ENCODE peak calls at places on chromosomes 2 and 18, in five cellular contexts. Q is C1 segment of cervical spinal cord; F is activated naive CD8-positive, alpha-beta T cell treated with anti-CD3 and anti-CD28 coated beads for 36 hours; V is psoas muscle; M is small intestine. G is an unnamed sample.

GRCh38 chr2:51534176-51534575 is 502.2 kb upstream of the NRXN1 start:
- DNase-seq in Q (no peak), F (no peak), V (no peak), M (no peak), G (no peak)

GRCh38 chr2:95346236-95346737 is 49.1 kb downstream of the KCNIP3 start:
- DNase-seq in Q (no peak), F (no peak), V (peak), M (peak), G (peak)

GRCh38 chr2:210399440-210400041 is 77.0 kb downstream of the LANCL1 start:
- DNase-seq in Q (no peak), F (no peak), V (no peak), M (peak), G (peak)

GRCh38 chr2:59947917-59948534 is 605.4 kb downstream of the BCL11A start:
- DNase-seq in Q (no peak), F (no peak), V (no peak), M (peak), G (no peak)

GRCh38 chr2:36857713-36858112 is 108.6 kb downstream of the STRN start:
- DNase-seq in Q (no peak), F (no peak), V (no peak), M (peak), G (no peak)

GRCh38 chr2:240155080-240156025 is 14.9 kb upstream of the OTOS start:
- DNase-seq in Q (peak), F (no peak), V (peak), M (no peak), G (no peak)

GRCh38 chr2:62565309-62565908 is 59.4 kb upstream of the TMEM17 start:
- DNase-seq in Q (no peak), F (no peak), V (no peak), M (no peak), G (no peak)

GRCh38 chr18:62625019-62625418 is 90.3 kb upstream of the PHLPP1 start:
- DNase-seq in Q (no peak), F (no peak), V (no peak), M (no peak), G (no peak)

GRCh38 chr2:72090271-72090720 is 57.4 kb downstream of the CYP26B1 start:
- DNase-seq in Q (no peak), F (no peak), V (no peak), M (no peak), G (no peak)

GRCh38 chr2:187497858-187498463 is 49.9 kb upstream of the CALCRL start:
- DNase-seq in Q (no peak), F (no peak), V (no peak), M (no peak), G (peak)

GRCh38 chr2:231674587-231675334 is 33.6 kb upstream of the PTMA start:
- DNase-seq in Q (no peak), F (peak), V (peak), M (peak), G (peak)

GRCh38 chr2:172667926-172668325 is 67.7 kb upstream of the RAPGEF4 start:
- DNase-seq in Q (no peak), F (no peak), V (no peak), M (no peak), G (peak)

GRCh38 chr2:158788951-158789350 is 6.2 kb upstream of the DAPL1 start:
- DNase-seq in Q (no peak), F (no peak), V (no peak), M (no peak), G (no peak)

GRCh38 chr2:54629914-54630609 is 93.4 kb upstream of the EML6 start:
- DNase-seq in Q (no peak), F (peak), V (peak), M (peak), G (peak)

GRCh38 chr2:57965219-57965618 is 81.4 kb upstream of the VRK2 start:
- DNase-seq in Q (no peak), F (no peak), V (no peak), M (no peak), G (no peak)

GRCh38 chr18:75208055-75208835 is 694 bp downstream of the PTGR3 start:
- DNase-seq in Q (no peak), F (peak), V (peak), M (peak), G (peak)

GRCh38 chr2:233301248-233301647 is 6.4 kb upstream of the SAG start:
- DNase-seq in Q (no peak), F (no peak), V (no peak), M (no peak), G (no peak)

GRCh38 chr2:201781583-201782051 is 884 bp upstream of the ALS2 start:
- DNase-seq in Q (no peak), F (no peak), V (peak), M (peak), G (peak)

GRCh38 chr2:128303095-128303791 is 15.4 kb downstream of the HS6ST1 start:
- DNase-seq in Q (no peak), F (no peak), V (peak), M (no peak), G (no peak)

G was measured in epithelial cell of esophagus.